ENCODE peak calls at places on chromosomes 16 and 17, in four cellular contexts. Y is mesenchymal stem cell, Z is heart right ventricle, H is cardiac muscle cell. P is an unnamed sample.
A peak's percentile ranks its signal among the peaks of the same experiment; 100 is the strongest.

GRCh38 chr16:1929105-1929504 is 10.9 kb upstream of the HS3ST6 start:
- DNase-seq in H (peak; percentile 41), Z (peak; percentile 51), Y (no peak), P (peak; percentile 25)

GRCh38 chr17:62692721-62693431 is 65.4 kb downstream of the MRC2 start:
- DNase-seq in Y (peak; percentile 36), H (peak; percentile 54), Z (no peak), P (no peak)

GRCh38 chr17:82551779-82552457 is 32.4 kb downstream of the FOXK2 start:
- DNase-seq in H (peak; percentile 79), Z (peak; percentile 70), Y (peak; percentile 69), P (peak; percentile 84)

GRCh38 chr16:17963185-17963836 is 373.2 kb downstream of the NPIPA8 start:
- DNase-seq in H (no peak), Y (no peak), Z (no peak), P (no peak)

GRCh38 chr17:70859829-70860228 is 690.5 kb downstream of the KCNJ2 start:
- DNase-seq in H (no peak), Y (no peak), Z (no peak), P (no peak)

GRCh38 chr16:69485361-69485760 is 60.9 kb downstream of the CYB5B start:
- DNase-seq in H (no peak), Y (no peak), Z (no peak), P (no peak)

GRCh38 chr16:2813661-2814288 is 3.3 kb upstream of the PRSS21 start:
- DNase-seq in H (no peak), Z (no peak), Y (no peak), P (peak; percentile 35)

GRCh38 chr16:81967358-81967757 is 43.9 kb downstream of the SDR42E1 start:
- DNase-seq in Z (no peak), H (no peak), Y (no peak), P (no peak)

GRCh38 chr16:9225527-9226316 is 134.3 kb downstream of the HAPSTR1 start:
- DNase-seq in Y (no peak), Z (no peak), H (peak; percentile 2), P (no peak)

GRCh38 chr16:83137326-83137770 is 510.6 kb downstream of the CDH13 start:
- DNase-seq in H (peak; percentile 89), Y (peak; percentile 86), Z (no peak), P (peak; percentile 92)

GRCh38 chr16:89446136-89446974 is 44.0 kb downstream of the ANKRD11 start:
- DNase-seq in Z (no peak), Y (no peak), H (no peak), P (no peak)

GRCh38 chr17:17051791-17052461 is 9.7 kb downstream of the MPRIP start:
- DNase-seq in Z (no peak), Y (peak; percentile 55), H (no peak), P (peak; percentile 34)

GRCh38 chr17:66667491-66668030 is 167.4 kb upstream of the CACNG5 start:
- DNase-seq in Y (no peak), Z (no peak), H (no peak), P (no peak)

GRCh38 chr17:10088444-10088843 is 110.0 kb downstream of the GAS7 start:
- DNase-seq in Y (no peak), H (no peak), Z (no peak), P (no peak)

GRCh38 chr17:10089221-10089799 is 109.1 kb downstream of the GAS7 start:
- DNase-seq in H (peak; percentile 41), Y (peak; percentile 46), Z (no peak), P (no peak)

GRCh38 chr17:10091051-10091450 is 107.4 kb downstream of the GAS7 start:
- DNase-seq in Z (no peak), H (no peak), Y (peak; percentile 69), P (peak; percentile 11)

GRCh38 chr17:10083864-10084263 is 114.5 kb downstream of the GAS7 start:
- DNase-seq in Z (no peak), Y (no peak), H (no peak), P (no peak)

GRCh38 chr17:10087333-10087732 is 111.1 kb downstream of the GAS7 start:
- DNase-seq in Y (no peak), Z (no peak), H (peak; percentile 25), P (no peak)
- H3K4me1 ChIP-seq in Y (peaks cover 11% of the 10 kb centered on the region), Z (peaks cover 59% of the 10 kb centered on the region), H (peaks cover 4% of the 10 kb centered on the region), P (peaks cover 7% of the 10 kb centered on the region)

GRCh38 chr17:38557395-38557794 is 48.4 kb downstream of the SRCIN1 start:
- DNase-seq in Z (no peak), H (no peak), Y (no peak), P (no peak)
- H3K4me3 ChIP-seq in Z (no peak overlapping the region), H (no peak overlapping the region), Y (peak overlapping the region; percentile 73), P (no peak overlapping the region)

DNA sequence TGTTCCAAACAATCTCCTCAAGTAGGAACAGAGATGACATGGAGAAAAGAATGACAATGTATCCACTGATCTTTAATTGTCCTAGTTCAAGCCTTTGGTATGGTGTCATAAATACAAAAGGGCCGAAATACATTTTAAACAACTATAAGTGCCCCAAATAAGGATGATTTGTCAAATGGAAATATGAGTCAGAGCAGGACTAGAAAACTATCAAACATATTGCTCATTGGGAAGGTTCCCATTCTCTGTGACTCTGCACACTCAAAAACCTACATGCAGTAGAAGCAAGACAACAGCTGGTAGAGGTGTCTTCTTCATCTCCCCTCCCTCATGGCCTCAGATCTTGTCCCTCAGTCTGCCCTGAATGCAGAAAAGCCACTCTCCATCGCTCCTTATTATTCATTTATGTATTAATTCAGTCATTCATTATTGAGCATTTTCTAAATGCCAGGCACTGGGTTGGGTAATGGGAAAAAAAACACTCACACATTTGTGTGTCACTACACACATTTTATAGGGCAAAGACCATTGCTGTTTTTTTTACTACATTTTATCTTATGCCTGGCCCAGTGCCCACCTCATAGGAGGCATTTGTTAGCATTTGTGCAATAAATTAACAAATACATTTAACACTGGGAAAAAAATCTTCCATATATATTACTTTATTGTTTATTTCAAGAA is 10.1 kb downstream of the CA10 start:
- DNase-seq in Z (no peak), H (no peak), Y (no peak), P (no peak)
- H3K4me1 ChIP-seq in Z (no peaks in the 10 kb centered on the region), H (no peaks in the 10 kb centered on the region), Y (no peaks in the 10 kb centered on the region), P (peaks cover 51% of the 10 kb centered on the region)

DNA sequence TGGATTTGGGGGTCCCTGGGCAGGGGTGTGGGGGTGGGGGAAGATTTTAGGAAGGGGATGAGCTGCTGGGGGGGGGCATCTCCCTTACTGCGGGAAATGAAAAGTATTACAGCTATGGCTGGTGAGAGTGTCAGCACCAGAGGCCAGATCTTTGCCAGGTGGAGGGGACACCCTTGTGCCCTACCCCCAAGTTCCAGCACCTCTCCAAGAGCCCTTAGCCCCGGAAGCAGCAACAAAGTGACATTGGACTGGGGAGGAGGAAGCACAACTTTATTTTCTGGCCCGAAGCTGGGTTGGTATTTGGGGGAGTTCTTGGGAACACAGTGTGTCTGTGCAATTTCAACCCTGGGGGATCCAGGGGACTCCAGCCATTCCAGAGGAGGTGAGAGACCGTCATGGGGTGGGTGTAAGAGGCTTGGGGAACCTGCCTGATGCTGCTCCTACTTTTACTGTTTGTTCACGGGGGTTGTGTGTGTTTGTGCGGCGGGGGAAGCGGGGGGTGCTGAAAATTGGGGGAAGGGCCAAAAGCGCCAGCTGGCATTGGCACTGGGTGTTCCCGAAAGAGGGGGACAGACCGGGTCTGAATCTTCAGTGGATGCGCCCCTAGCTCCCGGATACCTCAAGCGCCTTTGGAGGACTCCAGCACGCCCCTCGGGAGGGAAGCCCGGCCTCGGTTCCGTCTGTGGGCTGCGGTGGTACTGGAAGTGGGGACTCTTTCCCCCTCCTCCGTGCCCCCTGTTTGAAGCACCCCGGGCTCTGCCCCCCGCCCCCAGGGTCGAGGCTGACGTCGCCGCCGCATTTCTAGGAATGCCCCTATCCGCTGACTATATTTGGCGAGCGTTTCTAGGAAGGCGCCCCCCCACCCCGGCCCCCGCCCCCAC is 230.3 kb downstream of the MRTFB start:
- DNase-seq in Z (peak; percentile 44), H (peak; percentile 36), Y (peak; percentile 51), P (no peak)
- H3K4me3 ChIP-seq in Z (peak overlapping the region; percentile 53), H (peak overlapping the region; percentile 90), Y (peak overlapping the region; percentile 82), P (peak overlapping the region; percentile 45)

GRCh38 chr16:70743791-70744190 is 57.2 kb downstream of the VAC14 start:
- DNase-seq in H (no peak), Z (no peak), Y (no peak), P (no peak)

GRCh38 chr16:70740919-70741778 is 55.3 kb upstream of the MTSS2 start:
- DNase-seq in Z (no peak), Y (peak; percentile 88), H (peak; percentile 68), P (no peak)

GRCh38 chr16:70740174-70740918 is 54.5 kb upstream of the MTSS2 start:
- DNase-seq in Y (no peak), Z (no peak), H (no peak), P (no peak)

GRCh38 chr16:70739389-70739788 is 53.5 kb upstream of the MTSS2 start:
- DNase-seq in Z (no peak), Y (no peak), H (no peak), P (no peak)

DNA sequence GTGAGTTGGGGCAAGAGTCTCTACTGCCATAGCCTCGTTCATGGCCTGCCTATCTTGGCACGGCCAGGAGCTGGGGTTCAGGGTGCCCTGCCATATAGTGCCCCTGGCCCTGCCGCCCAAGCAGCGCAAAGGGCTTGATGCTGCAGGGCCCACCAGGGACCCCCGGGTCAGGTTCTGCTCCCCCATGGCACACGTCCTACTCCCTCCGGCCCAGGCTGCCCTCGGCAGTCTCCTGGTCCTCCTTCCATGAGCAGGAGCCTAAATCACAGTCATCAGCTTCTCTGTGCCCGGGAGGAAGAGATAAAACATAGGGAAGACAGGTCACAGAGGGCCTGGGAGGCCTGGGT is 55.9 kb upstream of the MTSS2 start:
- DNase-seq in Z (no peak), Y (no peak), H (no peak), P (no peak)
- H3K4me1 ChIP-seq in Z (peaks cover 64% of the 10 kb centered on the region), Y (peaks cover 63% of the 10 kb centered on the region), H (peaks cover 24% of the 10 kb centered on the region), P (peaks cover 34% of the 10 kb centered on the region)

GRCh38 chr16:21952040-21952792 is 945 bp upstream of the UQCRC2 start:
- DNase-seq in Z (peak; percentile 69), H (peak; percentile 72), Y (peak; percentile 83), P (peak; percentile 62)
- H3K4me3 ChIP-seq in Z (peak overlapping the region; percentile 97), H (peak overlapping the region; percentile 99), Y (peak overlapping the region; percentile 98), P (peak overlapping the region; percentile 63)

GRCh38 chr17:65039349-65039988 is 17.1 kb downstream of the GNA13 start:
- DNase-seq in Z (no peak), H (no peak), Y (no peak), P (no peak)
- H3K4me1 ChIP-seq in Z (peaks cover 82% of the 10 kb centered on the region), H (peaks cover 20% of the 10 kb centered on the region), Y (peaks cover 5% of the 10 kb centered on the region), P (peaks cover 5% of the 10 kb centered on the region)